ENCODE peak calls at places on chromosomes 6 and 20, in seven cellular contexts. A is lung, U is mucosa of descending colon, O is Panc1, L is dorsolateral prefrontal cortex, K is AG09309, H is epithelial cell of esophagus. S is an unnamed sample.

GRCh38 chr6:163355471-163355991 is 59.0 kb upstream of the QKI start:
- DNase-seq in K (no peak), O (no peak), L (peak; percentile 75), U (peak; percentile 26), H (peak; percentile 45), A (peak; percentile 56), S (peak; percentile 85)

GRCh38 chr20:4304601-4305000 is 289.2 kb upstream of the RNF24 start:
- DNase-seq in H (no peak), U (no peak), A (no peak), K (no peak), L (no peak), O (no peak), S (no peak)

GRCh38 chr6:15411766-15412165 is 165.9 kb downstream of the JARID2 start:
- DNase-seq in H (no peak), O (no peak), A (no peak), K (no peak), U (no peak), L (no peak), S (no peak)

GRCh38 chr6:17638212-17638611 is 38.1 kb downstream of the FAM8A1 start:
- DNase-seq in U (no peak), A (no peak), H (no peak), L (no peak), O (no peak), K (no peak), S (no peak)

GRCh38 chr6:112232845-112233256 is 21.5 kb downstream of the LAMA4 start:
- DNase-seq in L (no peak), U (no peak), H (no peak), O (no peak), K (no peak), A (no peak), S (peak; percentile 68)

GRCh38 chr20:35698298-35699126 is 640 bp downstream of the NFS1 start:
- DNase-seq in K (no peak), U (no peak), H (peak; percentile 21), A (peak; percentile 27), L (no peak), O (no peak), S (no peak)

GRCh38 chr20:14775778-14776177 is 438.4 kb upstream of the FLRT3 start:
- DNase-seq in U (peak; percentile 27), K (peak; percentile 32), H (peak; percentile 99), L (no peak), A (no peak), O (no peak), S (no peak)

GRCh38 chr6:21331221-21331620 is 262.3 kb upstream of the SOX4 start:
- DNase-seq in K (no peak), O (no peak), A (no peak), U (no peak), H (no peak), L (no peak), S (peak; percentile 51)

GRCh38 chr20:51639206-51639832 is 96.8 kb upstream of the NFATC2 start:
- DNase-seq in L (no peak), A (peak; percentile 58), O (no peak), K (no peak), H (peak; percentile 72), U (peak; percentile 79), S (peak; percentile 65)

GRCh38 chr20:51022803-51023616 is at the start of gene KCNG1:
- DNase-seq in U (peak; percentile 81), K (no peak), H (peak; percentile 82), A (peak; percentile 45), O (no peak), L (no peak), S (peak; percentile 70)

GRCh38 chr6:96948631-96949030 is 24.1 kb downstream of the KLHL32 start:
- DNase-seq in O (no peak), A (no peak), L (no peak), U (no peak), H (peak; percentile 3), K (no peak), S (no peak)

DNA sequence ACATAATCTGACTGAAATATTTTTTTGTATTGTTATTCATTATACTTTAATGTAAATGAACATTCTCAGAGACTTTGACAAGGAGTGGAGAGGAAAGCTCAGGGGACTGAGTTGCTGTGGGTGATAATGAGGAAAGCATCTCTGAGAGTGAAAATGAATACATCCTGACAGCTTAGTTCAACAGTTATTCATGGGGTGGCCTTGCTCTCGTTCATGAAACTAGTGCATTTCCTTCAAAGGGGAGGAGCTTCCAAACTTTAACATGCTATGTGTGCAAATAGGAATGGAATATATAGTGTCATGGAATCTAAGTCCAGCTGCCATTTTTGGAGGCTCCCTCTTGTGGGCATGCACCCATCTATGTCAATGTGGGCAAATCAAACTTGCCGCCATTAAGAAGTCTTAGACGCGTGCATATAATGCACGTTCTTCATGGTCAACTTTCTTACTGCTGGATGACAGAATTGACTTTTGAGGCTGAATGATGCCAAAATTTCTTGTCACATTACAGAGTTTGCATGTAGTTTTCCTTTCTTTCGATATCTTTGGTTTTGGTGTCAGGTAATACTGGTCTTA is 124.3 kb upstream of the TMEM170B start:
- DNase-seq in O (no peak), K (no peak), A (no peak), L (no peak), U (no peak), H (no peak), S (no peak)
- TF ChIP-seq CTCF in O (peak; percentile 37), K (no peak), A (no peak), L (no peak), U (no peak), H (no peak), S (no peak)

GRCh38 chr6:143279385-143279784 is 171.1 kb downstream of the ADAT2 start:
- DNase-seq in K (no peak), U (peak; percentile 23), A (no peak), L (no peak), O (peak; percentile 5), H (peak; percentile 45), S (no peak)
- TF ChIP-seq CTCF in K (peak; percentile 53), U (no peak), A (no peak), L (no peak), O (peak; percentile 74), H (peak; percentile 33), S (peak; percentile 38)

GRCh38 chr6:94251878-94252277 is 832.5 kb upstream of the EPHA7 start:
- DNase-seq in K (no peak), L (no peak), O (no peak), U (no peak), H (no peak), A (no peak), S (no peak)

GRCh38 chr6:94254689-94255088 is 835.3 kb upstream of the EPHA7 start:
- DNase-seq in K (no peak), U (no peak), L (no peak), A (no peak), H (peak; percentile 34), O (no peak), S (no peak)
- TF ChIP-seq CTCF in K (no peak), U (no peak), L (peak; percentile 38), A (no peak), H (peak; percentile 56), O (peak; percentile 69), S (peak; percentile 24)

GRCh38 chr6:33410050-33410710 is 634 bp upstream of the PHF1 start:
- DNase-seq in K (peak; percentile 78), A (peak; percentile 97), H (peak; percentile 99), O (peak; percentile 72), L (peak; percentile 96), U (peak; percentile 95), S (peak; percentile 99)

GRCh38 chr6:33411632-33412005 is 805 bp downstream of the PHF1 start:
- DNase-seq in L (no peak), A (no peak), O (no peak), K (no peak), U (no peak), H (no peak), S (no peak)

GRCh38 chr6:33413200-33413599 is 2.4 kb downstream of the PHF1 start:
- DNase-seq in U (no peak), A (no peak), L (no peak), K (no peak), H (no peak), O (no peak), S (no peak)

GRCh38 chr6:33412140-33413009 is 1.6 kb downstream of the PHF1 start:
- DNase-seq in U (no peak), L (no peak), H (no peak), K (no peak), A (no peak), O (no peak), S (no peak)

DNA sequence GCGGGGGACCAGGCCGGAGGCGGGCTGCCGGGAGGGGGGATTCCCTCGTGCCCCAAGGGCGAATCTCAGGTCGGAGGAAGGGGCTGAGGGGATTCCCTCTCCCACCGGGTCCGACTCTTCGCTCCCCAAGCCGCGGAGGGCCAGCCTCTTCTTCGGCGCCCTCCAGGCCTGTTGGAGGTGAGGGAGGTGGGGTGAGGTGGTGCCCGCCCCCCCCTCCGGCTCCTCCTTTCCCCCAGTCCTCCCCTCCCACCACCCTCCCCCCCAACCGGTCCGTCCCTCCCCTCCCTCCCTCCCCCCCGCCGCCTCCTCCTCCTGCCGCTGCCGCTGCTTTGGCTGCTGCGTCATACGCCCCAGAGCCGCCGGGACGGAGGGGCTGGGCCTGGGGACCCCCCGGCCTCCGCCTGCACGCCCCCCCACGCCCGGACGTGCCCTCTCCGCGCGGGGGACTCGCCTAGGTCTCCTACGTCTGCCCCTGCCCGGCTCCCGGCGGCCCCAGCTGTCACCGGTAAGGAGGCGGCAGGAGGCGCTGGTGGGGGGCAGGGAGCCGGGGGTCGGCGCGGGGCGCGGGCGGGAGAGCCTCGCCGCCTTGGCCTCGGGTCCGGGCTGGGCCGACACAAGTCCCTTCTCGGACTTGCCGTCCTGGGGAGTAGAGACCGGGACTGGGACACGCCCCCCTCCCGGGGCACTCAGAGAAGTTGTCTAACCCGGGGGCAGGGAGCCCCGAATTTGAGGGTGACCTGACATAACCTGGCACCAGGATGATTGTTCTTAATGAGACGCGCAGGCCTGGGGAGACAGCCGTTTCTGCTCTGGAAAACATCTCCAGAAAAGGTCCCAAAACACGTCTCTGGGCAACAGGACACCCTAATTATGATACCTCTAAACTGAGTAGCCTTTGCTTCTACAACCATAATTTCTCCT is at the start of gene PHF1:
- DNase-seq in L (no peak), K (peak; percentile 51), U (peak; percentile 70), A (peak; percentile 54), O (no peak), H (peak; percentile 86), S (peak; percentile 75)
- TF ChIP-seq CTCF in L (no peak), K (no peak), U (no peak), A (no peak), O (no peak), H (no peak), S (peak; percentile 13)

GRCh38 chr6:24710519-24711303 is 8.2 kb downstream of the C6orf62 start:
- DNase-seq in U (no peak), A (no peak), O (no peak), L (no peak), K (no peak), H (no peak), S (no peak)
- TF ChIP-seq CTCF in U (no peak), A (no peak), O (no peak), L (no peak), K (no peak), H (no peak), S (no peak)

DNA sequence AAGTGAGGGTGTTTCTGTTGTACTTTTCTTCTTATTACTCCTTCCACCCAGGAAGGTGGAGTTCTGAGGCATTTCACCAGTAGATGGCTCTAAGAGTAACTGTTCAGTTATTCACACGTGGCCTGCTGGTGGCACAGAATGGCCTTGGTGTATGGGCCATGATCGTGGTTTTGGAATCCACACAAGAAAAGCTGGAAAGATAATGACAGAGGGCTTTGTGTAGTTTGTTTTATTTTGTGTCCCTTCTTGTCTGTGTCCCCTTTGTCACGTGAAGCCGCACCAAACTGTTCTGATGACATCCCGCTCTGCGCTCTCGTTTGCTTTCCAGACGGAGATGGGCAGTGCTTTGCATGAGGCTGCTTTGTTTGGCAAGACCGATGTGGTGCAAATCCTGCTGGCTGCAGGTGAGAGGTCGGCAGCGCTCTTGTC is 93.4 kb downstream of the ANKS1A start:
- DNase-seq in H (peak; percentile 23), O (no peak), L (peak; percentile 67), K (no peak), U (no peak), A (no peak), S (no peak)
- TF ChIP-seq CTCF in H (peak; percentile 39), O (peak; percentile 56), L (peak; percentile 64), K (peak; percentile 57), U (no peak), A (no peak), S (peak; percentile 24)